ENCODE peak calls at places on chromosomes 2 and 18, in five cellular contexts. W is upper lobe of right lung, F is choroid plexus epithelial cell, G is BJ, K is AG09309. X is an unnamed sample.

GRCh38 chr18:69845588-69846506 is 101.8 kb downstream of the CD226 start:
- DNase-seq in F (no peak), W (no peak), K (no peak), G (no peak), X (no peak)

GRCh38 chr18:74215863-74216262 is 67.5 kb downstream of the TIMM21 start:
- DNase-seq in F (no peak), G (no peak), W (no peak), K (no peak), X (no peak)

GRCh38 chr2:45833301-45833967 is 182.0 kb downstream of the PRKCE start:
- DNase-seq in W (no peak), G (no peak), K (no peak), F (no peak), X (no peak)

GRCh38 chr2:163453920-163454319 is 281.9 kb downstream of the FIGN start:
- DNase-seq in K (no peak), G (no peak), F (peak), W (no peak), X (no peak)

GRCh38 chr2:3172265-3172935 is 205.2 kb downstream of the EIPR1 start:
- DNase-seq in W (no peak), K (no peak), G (no peak), F (no peak), X (no peak)

GRCh38 chr18:63452273-63452672 is 24.5 kb upstream of the SERPINB5 start:
- DNase-seq in W (no peak), K (no peak), F (no peak), G (no peak), X (no peak)

GRCh38 chr18:58632557-58632956 is 3.7 kb upstream of the ALPK2 start:
- DNase-seq in K (no peak), F (no peak), G (no peak), W (no peak), X (no peak)

GRCh38 chr2:85852979-85853498 is 35.8 kb downstream of the ST3GAL5 start:
- DNase-seq in G (no peak), W (no peak), K (no peak), F (no peak), X (no peak)

GRCh38 chr2:37645363-37645762 is 26.1 kb downstream of the CDC42EP3 start:
- DNase-seq in F (no peak), K (no peak), G (no peak), W (no peak), X (no peak)

GRCh38 chr2:97967216-97967592 is 28.5 kb downstream of the TMEM131 start:
- DNase-seq in W (no peak), G (no peak), K (no peak), F (no peak), X (no peak)

GRCh38 chr2:134124047-134124753 is 129.7 kb upstream of the MGAT5 start:
- DNase-seq in G (no peak), F (no peak), W (no peak), K (no peak), X (no peak)

GRCh38 chr2:24301599-24301998 is 58.7 kb downstream of the ITSN2 start:
- DNase-seq in K (no peak), G (no peak), W (no peak), F (no peak), X (no peak)

GRCh38 chr2:136216073-136216472 is 98.1 kb upstream of the CXCR4 start:
- DNase-seq in K (no peak), F (no peak), W (no peak), G (no peak), X (no peak)

GRCh38 chr2:86807462-86808275 is 17.0 kb upstream of the CD8A start:
- DNase-seq in G (no peak), W (peak), K (no peak), F (peak), X (no peak)

GRCh38 chr2:45567974-45568789 is 42.9 kb downstream of the SRBD1 start:
- DNase-seq in G (no peak), K (no peak), W (no peak), F (peak), X (no peak)

GRCh38 chr2:3229221-3229620 is 148.4 kb downstream of the EIPR1 start:
- DNase-seq in G (no peak), F (no peak), W (no peak), K (no peak), X (no peak)

GRCh38 chr2:73031725-73032701 is 39.5 kb downstream of the SFXN5 start:
- DNase-seq in K (no peak), G (no peak), W (no peak), F (peak), X (no peak)

GRCh38 chr2:37903009-37903408 is 22.1 kb upstream of the RMDN2 start:
- DNase-seq in F (no peak), K (no peak), G (no peak), W (no peak), X (no peak)

GRCh38 chr18:12657849-12658829 is at the start of gene SPIRE1:
- DNase-seq in G (no peak), W (peak), F (peak), K (no peak), X (no peak)

GRCh38 chr2:234949762-234950434 is 1.9 kb upstream of the SH3BP4 start:
- DNase-seq in G (peak), F (peak), W (no peak), K (peak), X (peak)

GRCh38 chr2:230564805-230565779 is 147.6 kb upstream of the CAB39 start:
- DNase-seq in K (peak), F (peak), G (no peak), W (no peak), X (peak)

GRCh38 chr2:218961229-218961628 is 1.8 kb downstream of the CDK5R2 start:
- DNase-seq in G (no peak), F (no peak), K (no peak), W (no peak), X (no peak)

GRCh38 chr2:142865924-142866323 is 11.5 kb upstream of the KYNU start:
- DNase-seq in F (peak), G (no peak), W (no peak), K (no peak), X (no peak)

GRCh38 chr2:231530099-231531085 is at the start of gene NMUR1:
- DNase-seq in K (no peak), W (peak), G (no peak), F (no peak), X (no peak)

GRCh38 chr18:76343938-76344569 is 151.0 kb downstream of the ZNF516 start:
- DNase-seq in F (no peak), G (no peak), K (no peak), W (no peak), X (no peak)

GRCh38 chr2:175726213-175726612 is 275.9 kb downstream of the LNPK start:
- DNase-seq in W (no peak), K (peak), F (peak), G (peak), X (no peak)

GRCh38 chr18:49560277-49561126 is 1.4 kb upstream of the LIPG start:
- DNase-seq in G (no peak), K (no peak), F (no peak), W (peak), X (no peak)

GRCh38 chr18:77208969-77209368 is 40.7 kb upstream of the GALR1 start:
- DNase-seq in F (peak), W (no peak), K (no peak), G (no peak), X (no peak)

GRCh38 chr2:70607121-70607551 is 53.5 kb upstream of the TGFA start:
- DNase-seq in K (no peak), F (no peak), G (no peak), W (no peak), X (no peak)

GRCh38 chr2:100824842-100825241 is 4.9 kb downstream of the NPAS2 start:
- DNase-seq in G (no peak), F (no peak), W (no peak), K (no peak), X (no peak)

DNA sequence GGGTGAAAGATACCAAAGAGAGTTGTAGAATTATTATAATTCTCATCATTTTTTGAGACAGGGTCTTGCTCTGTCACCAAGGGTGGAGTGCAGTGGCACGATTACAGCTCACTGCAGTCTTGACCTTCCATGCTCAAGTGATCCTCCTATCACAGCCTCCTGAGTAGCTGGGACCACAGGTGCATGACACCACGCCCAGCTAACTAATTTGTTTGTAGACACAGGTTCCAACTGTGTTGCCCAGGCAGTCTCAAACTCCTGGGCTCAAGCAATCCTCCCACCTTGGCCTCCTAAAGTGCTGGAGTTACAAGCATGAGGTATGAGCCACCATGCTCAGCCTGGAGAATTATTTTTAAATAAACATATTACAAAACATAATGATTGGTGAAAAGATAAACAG is 92.8 kb upstream of the MSH6 start:
- DNase-seq in W (no peak), K (no peak), F (no peak), G (no peak), X (no peak)
- H3K4me3 ChIP-seq in W (no peak), K (no peak), F (no peak), G (no peak), X (no peak)

GRCh38 chr2:217001740-217002139 is 141.9 kb upstream of the TNP1 start:
- DNase-seq in W (no peak), K (no peak), G (no peak), F (no peak), X (no peak)

GRCh38 chr2:216996279-216996845 is 136.5 kb upstream of the TNP1 start:
- DNase-seq in F (no peak), G (no peak), K (no peak), W (no peak), X (no peak)

GRCh38 chr2:217004636-217005035 is 144.8 kb upstream of the TNP1 start:
- DNase-seq in F (no peak), K (no peak), W (no peak), G (no peak), X (no peak)

GRCh38 chr2:217006217-217006616 is 146.4 kb upstream of the TNP1 start:
- DNase-seq in G (no peak), K (no peak), W (no peak), F (no peak), X (no peak)

GRCh38 chr2:217000406-217000805 is 140.5 kb upstream of the TNP1 start:
- DNase-seq in G (no peak), W (no peak), F (no peak), K (no peak), X (no peak)
- TF ChIP-seq CTCF in G (no peak), W (no peak), F (no peak), K (no peak), X (no peak)

GRCh38 chr18:54089749-54090459 is 134.6 kb downstream of the MBD2 start:
- DNase-seq in W (no peak), G (no peak), F (no peak), K (no peak), X (no peak)

GRCh38 chr18:54090856-54091255 is 133.6 kb downstream of the MBD2 start:
- DNase-seq in W (no peak), K (no peak), F (no peak), G (no peak), X (no peak)

GRCh38 chr18:54086046-54086802 is 138.2 kb downstream of the MBD2 start:
- DNase-seq in G (no peak), W (no peak), K (no peak), F (no peak), X (no peak)

GRCh38 chr18:54086863-54087262 is 137.6 kb downstream of the MBD2 start:
- DNase-seq in K (no peak), F (no peak), W (no peak), G (no peak), X (no peak)
- H3K4me3 ChIP-seq in K (no peak), F (no peak), W (no peak), G (no peak), X (no peak)

GRCh38 chr2:58708565-58708964 is 467.4 kb upstream of the FANCL start:
- DNase-seq in K (no peak), G (no peak), F (no peak), W (no peak), X (no peak)
- TF ChIP-seq CTCF in K (no peak), G (no peak), F (no peak), W (no peak), X (no peak)

DNA sequence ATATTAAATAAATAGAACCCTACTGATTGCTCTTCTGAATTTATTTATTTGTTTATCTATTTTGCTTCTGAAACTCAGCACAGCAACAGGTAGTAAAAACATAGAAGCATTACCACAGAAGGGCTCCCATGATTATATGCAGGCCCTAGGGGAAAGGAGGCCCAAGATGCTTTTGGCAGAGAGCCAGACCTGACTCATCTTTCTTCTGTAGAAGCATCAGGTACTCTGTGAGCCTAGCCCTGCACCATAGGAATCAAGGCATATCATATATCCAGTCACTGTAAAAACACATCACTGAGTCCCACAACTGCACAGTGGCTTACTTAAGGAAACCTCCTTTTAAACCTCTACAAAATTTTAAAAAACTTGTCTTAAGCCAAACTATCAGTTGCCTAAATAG is 1.8 kb downstream of the SCN9A start:
- DNase-seq in F (peak), G (no peak), K (no peak), W (no peak), X (peak)
- H3K4me3 ChIP-seq in F (no peak), G (no peak), K (no peak), W (no peak), X (no peak)

GRCh38 chr18:39795350-39795749 is 2159.7 kb upstream of the PIK3C3 start:
- DNase-seq in G (no peak), F (no peak), W (no peak), K (no peak), X (no peak)
- TF ChIP-seq CTCF in G (no peak), F (no peak), W (no peak), K (no peak), X (no peak)

GRCh38 chr2:151609705-151610104 is 124.6 kb downstream of the NEB start:
- DNase-seq in K (no peak), W (no peak), F (no peak), G (no peak), X (no peak)
- H3K4me3 ChIP-seq in K (no peak), W (no peak), F (no peak), G (no peak), X (no peak)

GRCh38 chr2:32436150-32436549 is 79.3 kb downstream of the BIRC6 start:
- DNase-seq in F (peak), K (no peak), G (no peak), W (no peak), X (no peak)

GRCh38 chr2:32427672-32428622 is 71.1 kb downstream of the BIRC6 start:
- DNase-seq in W (no peak), F (peak), K (no peak), G (no peak), X (no peak)

GRCh38 chr2:32425719-32426141 is 68.9 kb downstream of the BIRC6 start:
- DNase-seq in G (no peak), W (no peak), K (no peak), F (peak), X (no peak)

GRCh38 chr2:32430804-32431203 is 74.0 kb downstream of the BIRC6 start:
- DNase-seq in F (no peak), G (no peak), K (no peak), W (no peak), X (no peak)
- TF ChIP-seq CTCF in F (no peak), G (no peak), K (no peak), W (no peak), X (no peak)

DNA sequence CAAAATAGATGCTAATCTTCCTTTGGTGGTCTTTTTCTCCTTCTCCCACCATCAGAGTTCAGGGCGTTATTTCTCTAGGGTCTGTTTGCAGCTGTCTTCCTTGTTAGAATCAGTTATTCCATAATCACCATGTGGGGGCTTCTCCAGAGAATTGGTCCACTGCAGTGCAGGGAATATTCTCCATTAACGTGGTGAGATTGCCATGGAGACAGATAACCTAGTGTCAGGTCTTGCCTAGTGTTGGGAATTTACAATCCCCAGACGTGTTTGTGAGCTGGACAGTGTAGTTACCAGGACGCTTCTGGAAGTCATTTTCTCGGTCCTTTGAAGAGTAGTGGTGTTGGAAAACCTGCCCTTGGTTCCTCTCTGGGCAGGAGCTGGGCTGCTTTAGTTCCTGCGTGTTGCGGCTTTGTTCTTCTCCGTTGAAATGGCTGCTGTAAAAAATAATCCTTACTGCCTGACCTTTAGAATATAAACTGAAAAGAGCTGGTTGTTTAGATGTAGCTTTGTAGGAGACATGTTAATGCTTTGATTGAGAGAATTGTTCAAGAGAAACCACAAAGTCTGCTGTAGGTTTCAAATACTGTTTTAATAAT is 68.8 kb upstream of the LYPD6B start:
- DNase-seq in F (no peak), K (no peak), G (no peak), W (no peak), X (no peak)
- H3K4me3 ChIP-seq in F (no peak), K (no peak), G (no peak), W (no peak), X (no peak)

GRCh38 chr2:8144131-8144631 is 537.7 kb upstream of the ID2 start:
- DNase-seq in W (no peak), K (no peak), F (no peak), G (no peak), X (no peak)
- TF ChIP-seq CTCF in W (no peak), K (no peak), F (no peak), G (no peak), X (no peak)

X was measured in kidney epithelial cell.